ENCODE peak calls at places on chromosomes 3 and 15, in seven cellular contexts. One of them, this sample, is unnamed.
A peak's percentile ranks its signal among the peaks of the same experiment; 100 is the strongest.

GRCh38 chr3:39219702-39220101 is 27.3 kb upstream of the XIRP1 start:
- DNase-seq in spleen: no peak
- DNase-seq in KG1: no peak
- DNase-seq in CD8-positive, alpha-beta memory T cell: no peak
- DNase-seq in uterus: no peak
- DNase-seq in GM13976: no peak
- DNase-seq in activated gamma-delta T cell: no peak
- DNase-seq in this sample: no peak

GRCh38 chr15:99961011-99961441 is 227.8 kb upstream of the LYSMD4 start:
- DNase-seq in spleen: peak; percentile 41
- DNase-seq in KG1: no peak
- DNase-seq in CD8-positive, alpha-beta memory T cell: no peak
- DNase-seq in uterus: no peak
- DNase-seq in GM13976: peak; percentile 21
- DNase-seq in activated gamma-delta T cell: no peak
- DNase-seq in this sample: peak; percentile 34

GRCh38 chr3:171454026-171454425 is 6.2 kb downstream of the TNIK start:
- DNase-seq in spleen: no peak
- DNase-seq in KG1: no peak
- DNase-seq in CD8-positive, alpha-beta memory T cell: no peak
- DNase-seq in uterus: no peak
- DNase-seq in GM13976: no peak
- DNase-seq in activated gamma-delta T cell: no peak
- DNase-seq in this sample: no peak

GRCh38 chr15:58551764-58552504 is 120.1 kb downstream of the LIPC start:
- DNase-seq in spleen: no peak
- DNase-seq in KG1: no peak
- DNase-seq in CD8-positive, alpha-beta memory T cell: no peak
- DNase-seq in uterus: no peak
- DNase-seq in GM13976: no peak
- DNase-seq in activated gamma-delta T cell: no peak
- DNase-seq in this sample: no peak

GRCh38 chr15:63048986-63049665 is 6.6 kb downstream of the TPM1 start:
- DNase-seq in spleen: peak; percentile 85
- DNase-seq in KG1: no peak
- DNase-seq in CD8-positive, alpha-beta memory T cell: no peak
- DNase-seq in uterus: peak; percentile 42
- DNase-seq in GM13976: peak; percentile 40
- DNase-seq in activated gamma-delta T cell: no peak
- DNase-seq in this sample: peak; percentile 85

GRCh38 chr3:50502225-50502583 is 1.2 kb downstream of the CACNA2D2 start:
- DNase-seq in spleen: no peak
- DNase-seq in KG1: no peak
- DNase-seq in CD8-positive, alpha-beta memory T cell: no peak
- DNase-seq in uterus: no peak
- DNase-seq in GM13976: no peak
- DNase-seq in activated gamma-delta T cell: no peak
- DNase-seq in this sample: no peak

GRCh38 chr3:182713743-182714517 is 79.4 kb upstream of the ATP11B start:
- DNase-seq in spleen: no peak
- DNase-seq in KG1: peak; percentile 26
- DNase-seq in CD8-positive, alpha-beta memory T cell: peak; percentile 24
- DNase-seq in uterus: no peak
- DNase-seq in GM13976: peak; percentile 58
- DNase-seq in activated gamma-delta T cell: no peak
- DNase-seq in this sample: peak; percentile 61

GRCh38 chr3:144590854-144591253 is 619.2 kb downstream of the DIPK2A start:
- DNase-seq in spleen: no peak
- DNase-seq in KG1: no peak
- DNase-seq in CD8-positive, alpha-beta memory T cell: no peak
- DNase-seq in uterus: no peak
- DNase-seq in GM13976: no peak
- DNase-seq in activated gamma-delta T cell: no peak
- DNase-seq in this sample: peak; percentile 45

GRCh38 chr15:51375966-51376640 is 34.6 kb downstream of the GLDN start:
- DNase-seq in spleen: no peak
- DNase-seq in KG1: no peak
- DNase-seq in CD8-positive, alpha-beta memory T cell: no peak
- DNase-seq in uterus: no peak
- DNase-seq in GM13976: no peak
- DNase-seq in activated gamma-delta T cell: no peak
- DNase-seq in this sample: no peak

GRCh38 chr3:195194559-195195161 is 76.3 kb downstream of the XXYLT1 start:
- DNase-seq in spleen: no peak
- DNase-seq in KG1: no peak
- DNase-seq in CD8-positive, alpha-beta memory T cell: no peak
- DNase-seq in uterus: no peak
- DNase-seq in GM13976: no peak
- DNase-seq in activated gamma-delta T cell: no peak
- DNase-seq in this sample: no peak

GRCh38 chr3:59759298-59760169 is 709.7 kb upstream of the CFAP20DC start:
- DNase-seq in spleen: no peak
- DNase-seq in KG1: no peak
- DNase-seq in CD8-positive, alpha-beta memory T cell: no peak
- DNase-seq in uterus: no peak
- DNase-seq in GM13976: no peak
- DNase-seq in activated gamma-delta T cell: no peak
- DNase-seq in this sample: no peak

GRCh38 chr3:169744332-169745054 is 20.4 kb downstream of the TERC start:
- DNase-seq in spleen: no peak
- DNase-seq in KG1: no peak
- DNase-seq in CD8-positive, alpha-beta memory T cell: no peak
- DNase-seq in uterus: no peak
- DNase-seq in GM13976: no peak
- DNase-seq in activated gamma-delta T cell: no peak
- DNase-seq in this sample: no peak

GRCh38 chr15:64701482-64701881 is 73.9 kb downstream of the RBPMS2 start:
- DNase-seq in spleen: no peak
- DNase-seq in KG1: no peak
- DNase-seq in CD8-positive, alpha-beta memory T cell: no peak
- DNase-seq in uterus: no peak
- DNase-seq in GM13976: no peak
- DNase-seq in activated gamma-delta T cell: no peak
- DNase-seq in this sample: no peak

GRCh38 chr3:120753831-120754230 is 11.3 kb downstream of the GTF2E1 start:
- DNase-seq in spleen: no peak
- DNase-seq in KG1: no peak
- DNase-seq in CD8-positive, alpha-beta memory T cell: no peak
- DNase-seq in uterus: no peak
- DNase-seq in GM13976: no peak
- DNase-seq in activated gamma-delta T cell: no peak
- DNase-seq in this sample: no peak

GRCh38 chr3:16301490-16301889 is 36.5 kb downstream of the OXNAD1 start:
- DNase-seq in spleen: no peak
- DNase-seq in KG1: no peak
- DNase-seq in CD8-positive, alpha-beta memory T cell: no peak
- DNase-seq in uterus: no peak
- DNase-seq in GM13976: no peak
- DNase-seq in activated gamma-delta T cell: no peak
- DNase-seq in this sample: no peak

GRCh38 chr3:150760431-150761200 is 2.4 kb downstream of the SIAH2 start:
- DNase-seq in spleen: no peak
- DNase-seq in KG1: no peak
- DNase-seq in CD8-positive, alpha-beta memory T cell: peak; percentile 22
- DNase-seq in uterus: no peak
- DNase-seq in GM13976: peak; percentile 62
- DNase-seq in activated gamma-delta T cell: no peak
- DNase-seq in this sample: no peak

GRCh38 chr3:159187232-159187631 is 385.4 kb downstream of the MFSD1 start:
- DNase-seq in spleen: no peak
- DNase-seq in KG1: no peak
- DNase-seq in CD8-positive, alpha-beta memory T cell: no peak
- DNase-seq in uterus: no peak
- DNase-seq in GM13976: no peak
- DNase-seq in activated gamma-delta T cell: peak; percentile 2
- DNase-seq in this sample: no peak

GRCh38 chr15:70473623-70474366 is 289.6 kb downstream of the UACA start:
- DNase-seq in spleen: no peak
- DNase-seq in KG1: no peak
- DNase-seq in CD8-positive, alpha-beta memory T cell: no peak
- DNase-seq in uterus: peak; percentile 55
- DNase-seq in GM13976: no peak
- DNase-seq in activated gamma-delta T cell: no peak
- DNase-seq in this sample: no peak

GRCh38 chr15:69074843-69075224 is 60.3 kb downstream of the NOX5 start:
- DNase-seq in spleen: no peak
- DNase-seq in KG1: no peak
- DNase-seq in CD8-positive, alpha-beta memory T cell: no peak
- DNase-seq in uterus: no peak
- DNase-seq in GM13976: no peak
- DNase-seq in activated gamma-delta T cell: no peak
- DNase-seq in this sample: peak; percentile 27

GRCh38 chr3:67550541-67550940 is 103.9 kb downstream of the SUCLG2 start:
- DNase-seq in spleen: no peak
- DNase-seq in KG1: no peak
- DNase-seq in CD8-positive, alpha-beta memory T cell: no peak
- DNase-seq in uterus: no peak
- DNase-seq in GM13976: no peak
- DNase-seq in activated gamma-delta T cell: no peak
- DNase-seq in this sample: no peak